ENCODE peak calls at places on chromosomes 4 and X, in five cellular contexts. One of them, this sample, is unnamed.

GRCh38 chrX:25066131-25066530 is 50.4 kb upstream of the ARX start:
- DNase-seq in choroid plexus epithelial cell: no peak
- DNase-seq in GM12865: no peak
- DNase-seq in NCI-H2227 treated with DMSO at 0.1 percent for 48 hours: no peak
- DNase-seq in ecto neural progenitor cell: no peak
- DNase-seq in this sample: no peak

GRCh38 chr4:98638661-98639060 is 19.8 kb downstream of the TSPAN5 start:
- DNase-seq in NCI-H2227 treated with DMSO at 0.1 percent for 48 hours: no peak
- DNase-seq in choroid plexus epithelial cell: no peak
- DNase-seq in ecto neural progenitor cell: no peak
- DNase-seq in GM12865: no peak
- DNase-seq in this sample: no peak

GRCh38 chrX:21412029-21412428 is 37.8 kb downstream of the CNKSR2 start:
- DNase-seq in NCI-H2227 treated with DMSO at 0.1 percent for 48 hours: no peak
- DNase-seq in choroid plexus epithelial cell: no peak
- DNase-seq in ecto neural progenitor cell: no peak
- DNase-seq in GM12865: no peak
- DNase-seq in this sample: peak

GRCh38 chr4:153483432-153484418 is 17.6 kb downstream of the TMEM131L start:
- DNase-seq in GM12865: peak
- DNase-seq in choroid plexus epithelial cell: peak
- DNase-seq in NCI-H2227 treated with DMSO at 0.1 percent for 48 hours: no peak
- DNase-seq in ecto neural progenitor cell: no peak
- DNase-seq in this sample: peak

GRCh38 chr4:174505892-174506291 is 16.4 kb downstream of the HPGD start:
- DNase-seq in ecto neural progenitor cell: no peak
- DNase-seq in GM12865: no peak
- DNase-seq in choroid plexus epithelial cell: no peak
- DNase-seq in NCI-H2227 treated with DMSO at 0.1 percent for 48 hours: no peak
- DNase-seq in this sample: no peak

GRCh38 chr4:58564695-58565094 is 1454.5 kb upstream of the IGFBP7 start:
- DNase-seq in GM12865: no peak
- DNase-seq in choroid plexus epithelial cell: no peak
- DNase-seq in ecto neural progenitor cell: no peak
- DNase-seq in NCI-H2227 treated with DMSO at 0.1 percent for 48 hours: no peak
- DNase-seq in this sample: no peak

GRCh38 chr4:168651374-168651773 is 154.5 kb downstream of the PALLD start:
- DNase-seq in NCI-H2227 treated with DMSO at 0.1 percent for 48 hours: no peak
- DNase-seq in GM12865: no peak
- DNase-seq in choroid plexus epithelial cell: no peak
- DNase-seq in ecto neural progenitor cell: no peak
- DNase-seq in this sample: no peak

GRCh38 chr4:175190654-175191053 is 272.5 kb downstream of the ADAM29 start:
- DNase-seq in NCI-H2227 treated with DMSO at 0.1 percent for 48 hours: no peak
- DNase-seq in GM12865: no peak
- DNase-seq in choroid plexus epithelial cell: no peak
- DNase-seq in ecto neural progenitor cell: no peak
- DNase-seq in this sample: no peak

GRCh38 chrX:102714994-102715393 is 2.7 kb downstream of the GPRASP2 start:
- DNase-seq in NCI-H2227 treated with DMSO at 0.1 percent for 48 hours: no peak
- DNase-seq in choroid plexus epithelial cell: no peak
- DNase-seq in ecto neural progenitor cell: no peak
- DNase-seq in GM12865: no peak
- DNase-seq in this sample: no peak

GRCh38 chrX:154366666-154367055 is 7.8 kb downstream of the FLNA start:
- DNase-seq in NCI-H2227 treated with DMSO at 0.1 percent for 48 hours: no peak
- DNase-seq in ecto neural progenitor cell: no peak
- DNase-seq in GM12865: no peak
- DNase-seq in choroid plexus epithelial cell: no peak
- DNase-seq in this sample: no peak

GRCh38 chr4:131638776-131639175 is 1510.3 kb upstream of the PCDH10 start:
- DNase-seq in choroid plexus epithelial cell: peak
- DNase-seq in NCI-H2227 treated with DMSO at 0.1 percent for 48 hours: no peak
- DNase-seq in ecto neural progenitor cell: no peak
- DNase-seq in GM12865: no peak
- DNase-seq in this sample: no peak

GRCh38 chrX:85698921-85699320 is 319.5 kb upstream of the POF1B start:
- DNase-seq in GM12865: no peak
- DNase-seq in ecto neural progenitor cell: peak
- DNase-seq in choroid plexus epithelial cell: no peak
- DNase-seq in NCI-H2227 treated with DMSO at 0.1 percent for 48 hours: no peak
- DNase-seq in this sample: no peak

This sample was measured in endothelial cell of umbilical vein.